ENCODE peak calls at places on chromosomes 12 and 14, in seven cellular contexts. G is M059J; K is endothelial cell; F is activated CD8-positive, alpha-beta T cell treated with anti-CD3 and anti-CD28 coated beads, Interleukin-2, amount 10 ng/mL, durations not matched to agents 7 days and 5 days; T is caudate nucleus; I is Kasumi-1; E is stimulated activated CD4-positive, alpha-beta T cell treated with anti-CD3 and anti-CD28 coated beads, Interleukin-1b, Interleukin-23, amount 100 ng/mL, for 24 hours. P is an unnamed sample.
A peak's percentile ranks its signal among the peaks of the same experiment; 100 is the strongest.

GRCh38 chr14:76186318-76187027 is 34.8 kb downstream of the GPATCH2L start:
- DNase-seq in G (no peak), K (no peak), F (no peak), T (no peak), I (no peak), E (no peak), P (no peak)

GRCh38 chr14:80385340-80385739 is 174.0 kb upstream of the DIO2 start:
- DNase-seq in G (no peak), K (no peak), F (no peak), T (no peak), I (no peak), E (no peak), P (no peak)

GRCh38 chr14:33950320-33951182 is at the start of gene EGLN3:
- DNase-seq in G (peak; percentile 88), K (peak; percentile 89), F (peak; percentile 74), T (peak; percentile 84), I (no peak), E (peak; percentile 36), P (peak; percentile 79)

GRCh38 chr12:49389092-49389703 is 21.9 kb downstream of the SPATS2 start:
- DNase-seq in G (no peak), K (peak; percentile 62), F (peak; percentile 80), T (no peak), I (no peak), E (peak; percentile 32), P (no peak)

GRCh38 chr14:101927859-101928258 is 36.5 kb upstream of the DYNC1H1 start:
- DNase-seq in G (no peak), K (no peak), F (no peak), T (no peak), I (no peak), E (no peak), P (no peak)

GRCh38 chr12:122473543-122474323 is 27.0 kb downstream of the ZCCHC8 start:
- DNase-seq in G (no peak), K (no peak), F (peak; percentile 26), T (no peak), I (no peak), E (no peak), P (no peak)

GRCh38 chr14:84686550-84686949 is 843.4 kb upstream of the FLRT2 start:
- DNase-seq in G (no peak), K (no peak), F (no peak), T (no peak), I (no peak), E (no peak), P (no peak)

GRCh38 chr14:21846227-21846885 is 172.7 kb upstream of the OR4E1 start:
- DNase-seq in G (no peak), K (peak; percentile 66), F (peak; percentile 77), T (no peak), I (peak; percentile 54), E (peak; percentile 32), P (no peak)

GRCh38 chr14:65501328-65501727 is 88.8 kb downstream of the FUT8 start:
- DNase-seq in G (peak; percentile 12), K (no peak), F (no peak), T (no peak), I (no peak), E (no peak), P (no peak)

GRCh38 chr12:15650399-15651128 is 138.6 kb downstream of the EPS8 start:
- DNase-seq in G (no peak), K (no peak), F (no peak), T (no peak), I (no peak), E (no peak), P (no peak)

GRCh38 chr12:3330976-3331375 is 160.0 kb upstream of the PRMT8 start:
- DNase-seq in G (no peak), K (no peak), F (no peak), T (no peak), I (no peak), E (no peak), P (no peak)

GRCh38 chr12:105888696-105889095 is 250.1 kb downstream of the NUAK1 start:
- DNase-seq in G (peak; percentile 29), K (no peak), F (no peak), T (no peak), I (no peak), E (no peak), P (no peak)